ENCODE peak calls at places on chromosome 5, in six cellular contexts. A, X, J, L, G and O are unnamed samples.

GRCh38 chr5:68683632-68684035 is 410.2 kb upstream of the SLC30A5 start:
- DNase-seq in J (no peak), L (no peak), G (no peak), A (no peak), X (peak), O (no peak)

GRCh38 chr5:7678057-7678456 is 172.9 kb downstream of the CFAP90 start:
- DNase-seq in A (no peak), X (no peak), J (no peak), G (no peak), L (no peak), O (no peak)

GRCh38 chr5:947626-948471 is 55.2 kb downstream of the TRIP13 start:
- DNase-seq in L (no peak), A (no peak), G (no peak), X (no peak), J (no peak), O (no peak)

GRCh38 chr5:66987949-66988838 is 208.4 kb downstream of the CD180 start:
- DNase-seq in G (peak), X (peak), L (peak), A (no peak), J (peak), O (no peak)

GRCh38 chr5:83387041-83387440 is 84.5 kb upstream of the VCAN start:
- DNase-seq in A (no peak), L (no peak), G (no peak), X (peak), J (no peak), O (no peak)

GRCh38 chr5:91380491-91381133 is 2.5 kb downstream of the ARRDC3 start:
- DNase-seq in A (peak), J (peak), G (peak), L (peak), X (peak), O (peak)

GRCh38 chr5:139277171-139277570 is 16.4 kb upstream of the MATR3 start:
- DNase-seq in X (no peak), G (no peak), L (no peak), J (no peak), A (no peak), O (no peak)

GRCh38 chr5:158466196-158466595 is 607.3 kb upstream of the CLINT1 start:
- DNase-seq in L (no peak), J (no peak), A (no peak), X (no peak), G (no peak), O (no peak)

GRCh38 chr5:8730194-8730593 is 815.7 kb downstream of the SEMA5A start:
- DNase-seq in G (no peak), X (no peak), J (no peak), A (no peak), L (no peak), O (no peak)

GRCh38 chr5:133599600-133599999 is 12.7 kb downstream of the FSTL4 start:
- DNase-seq in J (no peak), X (no peak), G (no peak), A (no peak), L (no peak), O (no peak)

GRCh38 chr5:58411372-58411771 is 48.5 kb downstream of the PLK2 start:
- DNase-seq in L (no peak), X (peak), G (no peak), J (no peak), A (no peak), O (no peak)

GRCh38 chr5:61884242-61884855 is 421.7 kb upstream of the KIF2A start:
- DNase-seq in G (no peak), L (no peak), X (no peak), J (no peak), A (no peak), O (no peak)

GRCh38 chr5:150143725-150144058 is 12.0 kb downstream of the PDGFRB start:
- DNase-seq in L (no peak), A (no peak), X (no peak), G (no peak), J (no peak), O (no peak)

GRCh38 chr5:176529824-176530195 is 7.4 kb downstream of the RNF44 start:
- DNase-seq in L (no peak), X (no peak), A (no peak), G (no peak), J (no peak), O (no peak)

GRCh38 chr5:154221371-154221896 is 30.9 kb downstream of the GALNT10 start:
- DNase-seq in A (no peak), X (no peak), J (no peak), G (no peak), L (no peak), O (no peak)

GRCh38 chr5:134436523-134437339 is 25.1 kb upstream of the CDKN2AIPNL start:
- DNase-seq in J (no peak), L (no peak), A (peak), G (peak), X (peak), O (peak)

GRCh38 chr5:179550511-179551342 is at the start of gene RUFY1:
- DNase-seq in A (peak), L (peak), J (peak), X (peak), G (peak), O (peak)

GRCh38 chr5:142325677-142326479 is 1.1 kb upstream of the SPRY4 start:
- DNase-seq in L (peak), G (peak), J (peak), X (peak), A (no peak), O (no peak)

GRCh38 chr5:134460551-134460950 is 48.9 kb upstream of the CDKN2AIPNL start:
- DNase-seq in J (no peak), L (no peak), G (no peak), A (no peak), X (no peak), O (no peak)

GRCh38 chr5:169599451-169599850 is 15.9 kb downstream of the SPDL1 start:
- DNase-seq in J (no peak), L (no peak), X (peak), A (no peak), G (no peak), O (no peak)

GRCh38 chr5:142150431-142150830 is 41.9 kb downstream of the NDFIP1 start:
- DNase-seq in X (no peak), A (no peak), J (no peak), G (no peak), L (no peak), O (no peak)

GRCh38 chr5:171295801-171296200 is 13.2 kb upstream of the TLX3 start:
- DNase-seq in G (no peak), X (no peak), L (no peak), J (no peak), A (no peak), O (no peak)

GRCh38 chr5:134463991-134464760 is 52.5 kb upstream of the CDKN2AIPNL start:
- DNase-seq in A (no peak), J (no peak), L (no peak), G (no peak), X (no peak), O (no peak)

GRCh38 chr5:59358497-59358896 is 535.0 kb downstream of the PDE4D start:
- DNase-seq in J (peak), X (peak), L (no peak), A (no peak), G (no peak), O (no peak)

GRCh38 chr5:68962632-68963484 is 131.0 kb upstream of the SLC30A5 start:
- DNase-seq in J (peak), L (peak), X (peak), G (peak), A (no peak), O (no peak)

GRCh38 chr5:148905541-148905940 is 79.1 kb downstream of the ADRB2 start:
- DNase-seq in A (no peak), J (no peak), X (no peak), L (no peak), G (no peak), O (no peak)

GRCh38 chr5:96335873-96336272 is 97.2 kb downstream of the PCSK1 start:
- DNase-seq in X (peak), J (no peak), G (no peak), L (no peak), A (no peak), O (no peak)

GRCh38 chr5:9924614-9925013 is 294.5 kb upstream of the TAS2R1 start:
- DNase-seq in J (no peak), X (peak), A (peak), L (no peak), G (no peak), O (peak)

GRCh38 chr5:62317810-62318209 is 11.8 kb downstream of the KIF2A start:
- DNase-seq in X (no peak), G (no peak), L (no peak), J (no peak), A (no peak), O (no peak)

GRCh38 chr5:111743521-111743920 is 13.5 kb downstream of the NREP start:
- DNase-seq in X (no peak), L (no peak), G (no peak), J (no peak), A (no peak), O (no peak)

GRCh38 chr5:57676228-57677098 is 193.9 kb upstream of the ACTBL2 start:
- DNase-seq in X (no peak), G (peak), L (no peak), J (peak), A (no peak), O (no peak)

GRCh38 chr5:142883025-142883424 is 112.8 kb downstream of the ARHGAP26 start:
- DNase-seq in A (no peak), X (no peak), J (no peak), G (no peak), L (no peak), O (no peak)

GRCh38 chr5:151740336-151740942 is 18.0 kb downstream of the ATOX1 start:
- DNase-seq in L (peak), A (no peak), G (peak), J (peak), X (peak), O (peak)

GRCh38 chr5:74418709-74419108 is 221.8 kb downstream of the ENC1 start:
- DNase-seq in G (no peak), L (no peak), J (no peak), A (no peak), X (no peak), O (no peak)

GRCh38 chr5:177973066-177973635 is 22.9 kb downstream of the PROP1 start:
- DNase-seq in G (no peak), J (no peak), A (no peak), L (no peak), X (no peak), O (no peak)

GRCh38 chr5:53991942-53992341 is 318.4 kb downstream of the ARL15 start:
- DNase-seq in X (peak), G (no peak), J (no peak), A (peak), L (no peak), O (no peak)
- TF ChIP-seq REST in X (no peak), G (no peak), J (no peak), A (no peak), L (no peak), O (no peak)

DNA sequence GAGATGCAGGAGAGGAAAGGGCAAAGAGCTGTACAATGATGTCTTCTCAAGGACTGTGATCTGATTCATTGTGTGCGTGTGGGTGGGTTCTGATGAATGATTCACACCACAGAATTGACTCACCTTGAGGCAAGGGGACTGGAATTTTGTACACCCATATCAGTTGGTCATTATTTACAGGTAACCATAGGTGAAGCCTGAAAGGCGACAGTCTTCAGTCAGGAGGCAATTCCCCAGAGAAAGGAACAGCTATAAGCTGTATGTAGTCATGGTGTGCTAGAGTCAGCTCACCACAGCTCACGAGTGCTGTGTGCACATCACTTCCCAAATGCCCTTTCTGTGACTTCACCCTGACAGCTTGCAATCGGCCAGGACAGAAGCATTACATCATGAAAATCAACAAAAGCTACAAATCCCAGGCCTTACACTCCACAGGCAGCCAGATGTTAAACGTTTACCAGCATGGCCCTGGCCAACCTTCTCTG is 87.6 kb upstream of the RPS23 start:
- DNase-seq in G (peak), X (peak), L (no peak), J (no peak), A (no peak), O (no peak)
- TF ChIP-seq REST in G (no peak), X (no peak), L (no peak), J (no peak), A (no peak), O (no peak)

GRCh38 chr5:53069626-53070025 is 39.9 kb downstream of the MOCS2 start:
- DNase-seq in X (no peak), A (no peak), J (no peak), L (no peak), G (no peak), O (no peak)
- TF ChIP-seq REST in X (no peak), A (no peak), J (no peak), L (no peak), G (no peak), O (no peak)

GRCh38 chr5:88602584-88602983 is 280.4 kb downstream of the MEF2C start:
- DNase-seq in L (peak), G (peak), A (no peak), X (peak), J (no peak), O (peak)
- TF ChIP-seq REST in L (no peak), G (no peak), A (no peak), X (no peak), J (no peak), O (no peak)

GRCh38 chr5:98770158-98770910 is 3.1 kb upstream of the RGMB start:
- DNase-seq in J (peak), L (no peak), A (no peak), G (peak), X (peak), O (peak)
- TF ChIP-seq REST in J (no peak), L (no peak), A (no peak), G (no peak), X (no peak), O (no peak)

DNA sequence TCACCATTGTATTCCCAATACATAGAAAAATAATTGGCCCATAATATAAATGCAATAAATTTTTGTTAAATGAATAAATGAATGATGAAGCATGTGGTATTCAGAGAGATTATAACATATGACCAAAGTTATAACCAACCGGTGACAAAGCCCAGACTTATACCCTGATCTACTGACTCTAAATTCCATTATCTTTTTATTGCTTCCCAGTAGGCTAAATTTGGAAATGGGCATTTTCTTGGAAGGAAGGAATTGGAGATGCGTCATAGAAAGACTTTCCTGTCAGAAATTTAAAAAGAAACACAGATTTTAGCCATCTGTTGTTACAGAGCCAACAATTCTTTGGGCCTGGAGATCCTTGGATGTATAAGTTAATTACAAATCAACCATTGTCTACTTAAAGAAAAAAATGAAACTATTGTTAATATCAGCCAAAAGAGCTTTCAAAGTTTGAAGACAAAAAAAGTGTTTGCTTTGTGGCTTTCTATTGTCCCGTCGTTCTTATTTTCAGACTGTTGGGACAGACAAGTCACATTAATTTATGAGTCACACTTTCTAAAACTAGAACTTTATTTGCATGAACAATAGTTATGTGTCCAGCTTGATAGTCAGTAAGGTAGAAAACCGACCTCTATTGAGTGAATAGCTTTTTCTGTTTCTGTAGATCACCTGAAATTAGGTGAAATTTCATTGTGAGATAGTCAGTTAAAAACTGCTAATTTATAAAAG is 428.7 kb downstream of the GABRG2 start:
- DNase-seq in J (no peak), X (no peak), G (no peak), A (no peak), L (no peak), O (no peak)
- TF ChIP-seq REST in J (no peak), X (no peak), G (no peak), A (no peak), L (no peak), O (no peak)

DNA sequence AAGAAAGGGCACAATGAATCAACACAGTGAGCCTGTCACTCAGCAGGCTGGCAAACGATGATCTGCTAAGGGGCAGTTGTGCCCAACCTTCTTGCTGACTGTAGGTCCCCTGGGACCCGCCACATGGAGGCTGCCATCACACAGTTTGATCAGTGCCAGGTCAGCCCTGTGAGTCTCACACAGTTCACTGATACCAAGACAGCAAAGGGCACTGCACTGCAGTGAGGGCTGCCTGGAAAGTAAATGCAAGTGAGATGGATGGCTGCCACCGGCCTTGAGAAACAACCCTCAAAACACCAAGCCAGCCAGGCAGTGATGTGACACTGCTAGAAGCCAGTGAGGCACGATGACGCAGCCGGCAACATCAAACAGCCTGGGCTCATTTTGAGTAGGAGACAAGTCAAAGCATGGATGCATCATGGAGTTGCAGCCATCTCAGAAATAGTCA is 30.3 kb downstream of the FOXD1 start:
- DNase-seq in L (no peak), X (no peak), G (no peak), A (no peak), J (no peak), O (no peak)
- TF ChIP-seq REST in L (no peak), X (no peak), G (no peak), A (no peak), J (no peak), O (no peak)

DNA sequence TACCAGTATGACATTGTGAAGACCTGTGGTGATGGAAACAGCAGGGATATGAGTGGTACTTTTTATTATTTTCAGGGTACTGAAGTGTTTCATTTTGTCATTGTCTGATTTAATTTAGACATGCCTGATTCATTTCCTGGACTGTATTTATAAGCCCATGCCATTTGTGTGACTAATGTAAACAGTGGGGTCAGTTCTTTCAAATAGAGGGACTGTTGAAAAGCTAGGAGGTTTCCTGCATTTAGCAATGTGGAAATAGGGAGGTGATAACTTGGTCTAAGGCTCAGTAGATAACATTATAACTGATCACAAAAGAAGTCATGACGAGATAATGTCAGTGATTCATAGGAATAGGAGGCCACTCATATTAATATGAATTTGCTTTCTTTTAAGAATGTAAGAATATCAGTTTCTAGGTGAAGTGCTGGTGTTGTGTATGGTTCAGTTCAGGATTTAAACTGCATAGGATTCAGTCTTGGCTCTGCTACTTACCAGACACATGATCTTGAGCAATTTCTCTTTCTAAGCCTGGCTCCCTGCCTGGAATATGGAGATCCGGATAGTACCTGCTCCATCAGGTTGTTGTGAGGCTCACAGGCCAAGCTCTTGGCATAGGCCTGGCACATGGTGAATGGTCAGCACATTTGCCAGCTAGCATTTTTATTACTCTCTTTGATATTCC is 7.5 kb downstream of the RASGRF2 start:
- DNase-seq in L (no peak), G (peak), X (peak), A (no peak), J (no peak), O (no peak)
- TF ChIP-seq REST in L (no peak), G (no peak), X (no peak), A (no peak), J (no peak), O (no peak)

GRCh38 chr5:108655750-108656450 is 91.8 kb upstream of the FER start:
- DNase-seq in A (no peak), X (peak), G (no peak), J (no peak), L (no peak), O (no peak)
- TF ChIP-seq REST in A (no peak), X (no peak), G (no peak), J (no peak), L (no peak), O (no peak)